ENCODE peak calls at places on chromosomes 6 and 20, in four cellular contexts. G, K, C and P are unnamed samples.

GRCh38 chr6:42340516-42340915 is 111.2 kb downstream of the TRERF1 start:
- DNase-seq in K (no peak), C (no peak), G (no peak), P (no peak)

GRCh38 chr6:25556516-25556915 is 95.5 kb upstream of the SCGN start:
- DNase-seq in K (peak), C (peak), G (peak), P (peak)

GRCh38 chr6:70811788-70812187 is 144.1 kb downstream of the SMAP1 start:
- DNase-seq in K (no peak), G (no peak), C (no peak), P (no peak)

GRCh38 chr6:126773122-126773805 is 345.2 kb upstream of the RSPO3 start:
- DNase-seq in C (no peak), G (no peak), K (no peak), P (no peak)

GRCh38 chr6:161407581-161407980 is 133.7 kb upstream of the AGPAT4 start:
- DNase-seq in K (peak), C (no peak), G (no peak), P (no peak)

GRCh38 chr6:126661646-126662045 is 321.7 kb downstream of the CENPW start:
- DNase-seq in G (no peak), C (no peak), K (no peak), P (no peak)

GRCh38 chr6:31498748-31499147 is 803 bp downstream of the MICB start:
- DNase-seq in K (no peak), C (no peak), G (peak), P (no peak)

GRCh38 chr20:34299925-34300806 is 3.0 kb downstream of the AHCY start:
- DNase-seq in K (no peak), G (peak), C (no peak), P (no peak)

GRCh38 chr6:35305117-35305516 is 7.5 kb downstream of the DEF6 start:
- DNase-seq in G (no peak), K (no peak), C (no peak), P (no peak)

GRCh38 chr6:42961020-42961470 is 491 bp downstream of the GNMT start:
- DNase-seq in K (no peak), C (no peak), G (no peak), P (no peak)

GRCh38 chr6:142605922-142606321 is 304.1 kb downstream of the ADGRG6 start:
- DNase-seq in K (no peak), G (no peak), C (peak), P (no peak)

GRCh38 chr20:48787861-48788375 is 39.9 kb downstream of the PREX1 start:
- DNase-seq in K (no peak), C (peak), G (peak), P (no peak)